ENCODE peak calls at places on chromosome 21, in ten cellular contexts. One of them, this sample, is unnamed.

GRCh38 chr21:34670220-34670961 is 1.6 kb downstream of the CLIC6 start:
- DNase-seq in tibial nerve: no peak
- DNase-seq in body of pancreas: no peak
- DNase-seq in WERI-Rb-1: no peak
- DNase-seq in upper lobe of right lung: peak
- DNase-seq in HL-60: no peak
- DNase-seq in A549: no peak
- DNase-seq in fibroblast of lung: peak
- DNase-seq in HCT116: no peak
- DNase-seq in IMR-90: no peak
- DNase-seq in this sample: no peak

GRCh38 chr21:20031807-20032206 is 966.4 kb upstream of the NCAM2 start:
- DNase-seq in tibial nerve: no peak
- DNase-seq in body of pancreas: no peak
- DNase-seq in WERI-Rb-1: no peak
- DNase-seq in upper lobe of right lung: no peak
- DNase-seq in HL-60: no peak
- DNase-seq in A549: no peak
- DNase-seq in fibroblast of lung: no peak
- DNase-seq in HCT116: no peak
- DNase-seq in IMR-90: no peak
- DNase-seq in this sample: no peak

GRCh38 chr21:42612390-42612789 is 41.0 kb upstream of the PDE9A start:
- DNase-seq in tibial nerve: no peak
- DNase-seq in body of pancreas: no peak
- DNase-seq in WERI-Rb-1: no peak
- DNase-seq in upper lobe of right lung: no peak
- DNase-seq in HL-60: no peak
- DNase-seq in A549: no peak
- DNase-seq in fibroblast of lung: no peak
- DNase-seq in HCT116: no peak
- DNase-seq in IMR-90: no peak
- DNase-seq in this sample: no peak

GRCh38 chr21:43691086-43691795 is 27.7 kb upstream of the PDXK start:
- DNase-seq in tibial nerve: no peak
- DNase-seq in body of pancreas: no peak
- DNase-seq in WERI-Rb-1: no peak
- DNase-seq in upper lobe of right lung: no peak
- DNase-seq in HL-60: no peak
- DNase-seq in A549: no peak
- DNase-seq in fibroblast of lung: no peak
- DNase-seq in HCT116: no peak
- DNase-seq in IMR-90: no peak
- DNase-seq in this sample: peak

GRCh38 chr21:43308101-43308500 is 118.8 kb downstream of the SIK1 start:
- DNase-seq in tibial nerve: no peak
- DNase-seq in body of pancreas: no peak
- DNase-seq in WERI-Rb-1: no peak
- DNase-seq in upper lobe of right lung: peak
- DNase-seq in HL-60: no peak
- DNase-seq in A549: no peak
- DNase-seq in fibroblast of lung: no peak
- DNase-seq in HCT116: no peak
- DNase-seq in IMR-90: no peak
- DNase-seq in this sample: no peak

GRCh38 chr21:18663663-18664062 is 260.1 kb upstream of the TMPRSS15 start:
- DNase-seq in tibial nerve: no peak
- DNase-seq in body of pancreas: no peak
- DNase-seq in WERI-Rb-1: no peak
- DNase-seq in upper lobe of right lung: no peak
- DNase-seq in HL-60: no peak
- DNase-seq in A549: no peak
- DNase-seq in fibroblast of lung: no peak
- DNase-seq in HCT116: no peak
- DNase-seq in IMR-90: no peak
- DNase-seq in this sample: no peak

GRCh38 chr21:28378026-28378425 is 614.7 kb downstream of the LTN1 start:
- DNase-seq in tibial nerve: no peak
- DNase-seq in body of pancreas: no peak
- DNase-seq in WERI-Rb-1: no peak
- DNase-seq in upper lobe of right lung: no peak
- DNase-seq in HL-60: no peak
- DNase-seq in A549: no peak
- DNase-seq in fibroblast of lung: no peak
- DNase-seq in HCT116: no peak
- DNase-seq in IMR-90: no peak
- DNase-seq in this sample: no peak

GRCh38 chr21:19853709-19854575 is 1144.3 kb upstream of the NCAM2 start:
- DNase-seq in tibial nerve: no peak
- DNase-seq in body of pancreas: no peak
- DNase-seq in WERI-Rb-1: no peak
- DNase-seq in upper lobe of right lung: peak
- DNase-seq in HL-60: no peak
- DNase-seq in A549: no peak
- DNase-seq in fibroblast of lung: no peak
- DNase-seq in HCT116: no peak
- DNase-seq in IMR-90: no peak
- DNase-seq in this sample: no peak

GRCh38 chr21:35220301-35220700 is 171.2 kb upstream of the RUNX1 start:
- DNase-seq in tibial nerve: no peak
- DNase-seq in body of pancreas: no peak
- DNase-seq in WERI-Rb-1: no peak
- DNase-seq in upper lobe of right lung: no peak
- DNase-seq in HL-60: no peak
- DNase-seq in A549: no peak
- DNase-seq in fibroblast of lung: peak
- DNase-seq in HCT116: no peak
- DNase-seq in IMR-90: no peak
- DNase-seq in this sample: no peak

GRCh38 chr21:14742119-14742518 is 196.0 kb upstream of the SAMSN1 start:
- DNase-seq in tibial nerve: no peak
- DNase-seq in body of pancreas: no peak
- DNase-seq in WERI-Rb-1: no peak
- DNase-seq in upper lobe of right lung: no peak
- DNase-seq in HL-60: no peak
- DNase-seq in A549: no peak
- DNase-seq in fibroblast of lung: no peak
- DNase-seq in HCT116: no peak
- DNase-seq in IMR-90: no peak
- DNase-seq in this sample: no peak

DNA sequence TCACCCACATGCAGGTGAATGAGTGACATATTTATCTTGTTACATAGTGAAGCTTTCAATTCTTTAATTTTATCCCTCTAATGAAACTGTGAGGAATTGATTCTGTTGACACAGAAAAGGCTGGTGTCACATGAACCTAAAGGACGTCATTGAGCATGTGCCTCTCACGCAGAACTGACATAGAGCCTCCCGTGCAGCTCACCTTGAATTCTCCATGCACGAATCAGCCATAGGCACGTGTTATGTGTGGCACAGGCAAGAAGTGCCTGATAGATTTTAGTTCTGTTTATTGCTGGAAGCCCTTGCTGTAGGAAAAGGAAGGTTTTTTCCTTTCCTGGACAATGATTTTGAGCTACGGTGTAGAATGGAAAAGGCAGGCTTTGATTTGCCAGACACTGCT is 11.3 kb downstream of the ADARB1 start:
- DNase-seq in tibial nerve: no peak
- DNase-seq in body of pancreas: no peak
- DNase-seq in WERI-Rb-1: no peak
- DNase-seq in upper lobe of right lung: no peak
- DNase-seq in HL-60: no peak
- DNase-seq in A549: no peak
- DNase-seq in fibroblast of lung: no peak
- DNase-seq in HCT116: no peak
- DNase-seq in IMR-90: no peak
- DNase-seq in this sample: peak
- H3K27ac ChIP-seq in tibial nerve: no peak
- H3K27ac ChIP-seq in body of pancreas: no peak
- H3K27ac ChIP-seq in WERI-Rb-1: no peak
- H3K27ac ChIP-seq in upper lobe of right lung: no peak
- H3K27ac ChIP-seq in HL-60: no peak
- H3K27ac ChIP-seq in A549: no peak
- H3K27ac ChIP-seq in fibroblast of lung: no peak
- H3K27ac ChIP-seq in HCT116: no peak
- H3K27ac ChIP-seq in IMR-90: no peak
- H3K27ac ChIP-seq in this sample: no peak

GRCh38 chr21:41360072-41360821 is 1.6 kb upstream of the MX2 start:
- DNase-seq in tibial nerve: peak
- DNase-seq in body of pancreas: peak
- DNase-seq in WERI-Rb-1: no peak
- DNase-seq in upper lobe of right lung: peak
- DNase-seq in HL-60: no peak
- DNase-seq in A549: no peak
- DNase-seq in fibroblast of lung: peak
- DNase-seq in HCT116: no peak
- DNase-seq in IMR-90: peak
- DNase-seq in this sample: no peak

GRCh38 chr21:41363370-41364270 is 1.8 kb downstream of the MX2 start:
- DNase-seq in tibial nerve: no peak
- DNase-seq in body of pancreas: no peak
- DNase-seq in WERI-Rb-1: no peak
- DNase-seq in upper lobe of right lung: no peak
- DNase-seq in HL-60: no peak
- DNase-seq in A549: no peak
- DNase-seq in fibroblast of lung: no peak
- DNase-seq in HCT116: no peak
- DNase-seq in IMR-90: no peak
- DNase-seq in this sample: no peak

GRCh38 chr21:41361053-41361785 is 608 bp upstream of the MX2 start:
- DNase-seq in tibial nerve: no peak
- DNase-seq in body of pancreas: no peak
- DNase-seq in WERI-Rb-1: no peak
- DNase-seq in upper lobe of right lung: no peak
- DNase-seq in HL-60: no peak
- DNase-seq in A549: no peak
- DNase-seq in fibroblast of lung: no peak
- DNase-seq in HCT116: no peak
- DNase-seq in IMR-90: no peak
- DNase-seq in this sample: no peak

GRCh38 chr21:41362605-41363369 is 960 bp downstream of the MX2 start:
- DNase-seq in tibial nerve: no peak
- DNase-seq in body of pancreas: no peak
- DNase-seq in WERI-Rb-1: no peak
- DNase-seq in upper lobe of right lung: no peak
- DNase-seq in HL-60: no peak
- DNase-seq in A549: no peak
- DNase-seq in fibroblast of lung: no peak
- DNase-seq in HCT116: no peak
- DNase-seq in IMR-90: no peak
- DNase-seq in this sample: no peak

DNA sequence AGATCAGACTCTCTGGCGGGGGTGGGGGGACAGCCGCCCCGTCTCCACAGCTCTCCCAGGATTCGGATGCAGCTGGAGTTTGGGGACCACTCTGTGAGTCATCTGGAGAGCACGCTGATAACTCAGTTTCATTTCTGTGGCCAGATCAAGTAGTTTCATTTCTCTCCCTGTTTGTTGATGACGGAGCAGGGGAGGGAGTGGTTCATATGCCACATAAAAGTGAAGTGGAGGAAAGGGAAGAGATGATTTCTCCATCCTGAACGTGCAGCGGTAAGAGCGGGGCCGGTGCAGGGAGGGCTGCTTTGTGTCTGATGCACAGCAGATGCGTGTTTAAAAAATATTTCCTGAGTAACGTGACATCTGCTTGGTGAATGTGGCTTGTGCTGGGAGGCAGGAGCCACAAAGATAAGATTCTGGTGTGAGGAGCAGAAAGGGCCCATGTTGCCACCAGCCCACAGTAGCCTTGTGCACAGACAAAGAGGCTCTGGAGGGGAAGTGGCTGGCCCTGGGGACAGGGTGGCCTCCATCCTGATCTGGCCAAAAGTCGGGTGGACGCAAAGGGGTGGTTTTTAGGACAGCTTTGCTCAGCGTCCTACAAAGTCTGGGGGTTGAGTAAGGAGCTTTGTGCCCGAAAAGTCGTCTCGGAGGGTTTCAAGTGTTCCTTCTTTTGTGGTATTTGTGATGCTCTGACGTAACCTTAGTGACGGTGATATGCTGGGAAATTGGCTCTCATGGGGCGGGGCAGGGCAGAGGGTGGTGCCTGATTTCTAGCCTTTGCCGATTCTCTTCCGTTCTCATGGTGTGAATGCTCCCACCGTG is at the start of gene MX2:
- DNase-seq in tibial nerve: peak
- DNase-seq in body of pancreas: peak
- DNase-seq in WERI-Rb-1: no peak
- DNase-seq in upper lobe of right lung: peak
- DNase-seq in HL-60: peak
- DNase-seq in A549: no peak
- DNase-seq in fibroblast of lung: peak
- DNase-seq in HCT116: no peak
- DNase-seq in IMR-90: peak
- DNase-seq in this sample: peak
- TF ChIP-seq CTCF in tibial nerve: no peak
- TF ChIP-seq CTCF in body of pancreas: no peak
- TF ChIP-seq CTCF in WERI-Rb-1: no peak
- TF ChIP-seq CTCF in upper lobe of right lung: no peak
- TF ChIP-seq CTCF in HL-60: no peak
- TF ChIP-seq CTCF in A549: no peak
- TF ChIP-seq CTCF in fibroblast of lung: no peak
- TF ChIP-seq CTCF in HCT116: no peak
- TF ChIP-seq CTCF in IMR-90: no peak
- TF ChIP-seq CTCF in this sample: no peak

DNA sequence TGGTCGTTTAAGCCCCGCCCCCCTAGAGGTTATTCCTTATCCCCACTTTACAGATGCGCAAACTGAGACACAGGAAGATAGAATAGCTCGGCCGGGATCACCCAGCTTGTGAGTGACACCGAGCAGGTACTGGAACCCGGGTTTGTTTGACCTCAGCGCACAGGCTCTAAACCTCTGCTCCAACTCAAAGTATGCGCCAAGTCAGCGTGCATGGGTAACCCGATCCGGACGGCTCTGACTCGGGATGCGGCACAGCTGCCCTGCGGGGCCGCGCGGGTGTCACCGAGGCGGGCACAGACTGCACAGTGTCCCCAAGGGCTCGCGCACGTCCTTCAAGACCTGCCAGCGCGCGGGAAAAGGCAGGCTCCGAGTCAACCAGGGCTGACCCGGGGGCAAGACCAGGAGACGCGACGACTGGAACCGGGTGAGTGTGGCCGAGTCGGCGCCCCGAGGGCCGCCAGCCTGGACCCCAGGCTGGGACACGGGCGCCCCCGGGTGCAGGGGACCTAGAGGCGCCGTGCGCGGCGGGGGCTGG is 102.0 kb upstream of the SOD1 start:
- DNase-seq in tibial nerve: no peak
- DNase-seq in body of pancreas: no peak
- DNase-seq in WERI-Rb-1: peak
- DNase-seq in upper lobe of right lung: peak
- DNase-seq in HL-60: no peak
- DNase-seq in A549: no peak
- DNase-seq in fibroblast of lung: no peak
- DNase-seq in HCT116: no peak
- DNase-seq in IMR-90: no peak
- DNase-seq in this sample: no peak
- H3K27ac ChIP-seq in tibial nerve: no peak
- H3K27ac ChIP-seq in body of pancreas: no peak
- H3K27ac ChIP-seq in WERI-Rb-1: no peak
- H3K27ac ChIP-seq in upper lobe of right lung: no peak
- H3K27ac ChIP-seq in HL-60: no peak
- H3K27ac ChIP-seq in A549: peak
- H3K27ac ChIP-seq in fibroblast of lung: no peak
- H3K27ac ChIP-seq in HCT116: peak
- H3K27ac ChIP-seq in IMR-90: no peak
- H3K27ac ChIP-seq in this sample: no peak

GRCh38 chr21:25639167-25639921 is at the start of gene JAM2:
- DNase-seq in tibial nerve: peak
- DNase-seq in body of pancreas: peak
- DNase-seq in WERI-Rb-1: peak
- DNase-seq in upper lobe of right lung: peak
- DNase-seq in HL-60: no peak
- DNase-seq in A549: peak
- DNase-seq in fibroblast of lung: peak
- DNase-seq in HCT116: no peak
- DNase-seq in IMR-90: peak
- DNase-seq in this sample: no peak
- TF ChIP-seq CTCF in tibial nerve: no peak
- TF ChIP-seq CTCF in body of pancreas: no peak
- TF ChIP-seq CTCF in WERI-Rb-1: peak
- TF ChIP-seq CTCF in upper lobe of right lung: peak
- TF ChIP-seq CTCF in HL-60: no peak
- TF ChIP-seq CTCF in A549: no peak
- TF ChIP-seq CTCF in fibroblast of lung: peak
- TF ChIP-seq CTCF in HCT116: no peak
- TF ChIP-seq CTCF in IMR-90: peak
- TF ChIP-seq CTCF in this sample: no peak

This sample was measured in RWPE1.